ENCODE peak calls at places on chromosome 11, in five cellular contexts. W is psoas muscle, S is GM23248, X is stomach, K is H9. O is an unnamed sample. For H3K4me1, the result is how much of the 10 kb centered on the place peaks cover.

GRCh38 chr11:112128483-112129121 is 35.3 kb downstream of the IL18 start:
- DNase-seq in S (peak), W (peak), K (no peak), X (peak), O (peak)

GRCh38 chr11:118202599-118203422 is 22.0 kb downstream of the JAML start:
- DNase-seq in S (no peak), K (no peak), W (no peak), X (peak), O (no peak)

GRCh38 chr11:45083544-45084087 is 62.8 kb upstream of the PRDM11 start:
- DNase-seq in W (no peak), X (no peak), S (no peak), K (peak), O (no peak)

GRCh38 chr11:68226421-68226820 is 13.3 kb upstream of the KMT5B start:
- DNase-seq in S (no peak), W (no peak), K (no peak), X (no peak), O (no peak)

GRCh38 chr11:75547617-75548054 is 14.4 kb upstream of the SERPINH1 start:
- DNase-seq in S (peak), K (peak), X (peak), W (peak), O (peak)

GRCh38 chr11:16252373-16252772 is 104.0 kb downstream of the SOX6 start:
- DNase-seq in W (no peak), X (no peak), S (peak), K (peak), O (no peak)

GRCh38 chr11:102813484-102813883 is 15.5 kb upstream of the MMP1 start:
- DNase-seq in S (no peak), K (no peak), X (no peak), W (no peak), O (no peak)

GRCh38 chr11:12088531-12088930 is 21.9 kb upstream of the MICAL2 start:
- DNase-seq in W (no peak), X (no peak), K (no peak), S (no peak), O (no peak)

GRCh38 chr11:32427616-32427934 is 7.8 kb downstream of the WT1 start:
- DNase-seq in K (no peak), S (no peak), W (no peak), X (no peak), O (no peak)

GRCh38 chr11:1467270-1467669 is 19.3 kb downstream of the MOB2 start:
- DNase-seq in X (no peak), S (no peak), K (no peak), W (no peak), O (no peak)

GRCh38 chr11:76652989-76653673 is 17.4 kb downstream of the LRRC32 start:
- DNase-seq in K (peak), S (no peak), X (peak), W (no peak), O (no peak)
- H3K4me1 ChIP-seq in K (under half), S (under half), X (under half), W (under half), O (under half)

GRCh38 chr11:64248578-64248977 is 1.8 kb upstream of the PPP1R14B start:
- DNase-seq in W (no peak), X (no peak), S (no peak), K (peak), O (no peak)
- H3K4me1 ChIP-seq in W (under half), X (half or more), S (under half), K (under half), O (under half)

DNA sequence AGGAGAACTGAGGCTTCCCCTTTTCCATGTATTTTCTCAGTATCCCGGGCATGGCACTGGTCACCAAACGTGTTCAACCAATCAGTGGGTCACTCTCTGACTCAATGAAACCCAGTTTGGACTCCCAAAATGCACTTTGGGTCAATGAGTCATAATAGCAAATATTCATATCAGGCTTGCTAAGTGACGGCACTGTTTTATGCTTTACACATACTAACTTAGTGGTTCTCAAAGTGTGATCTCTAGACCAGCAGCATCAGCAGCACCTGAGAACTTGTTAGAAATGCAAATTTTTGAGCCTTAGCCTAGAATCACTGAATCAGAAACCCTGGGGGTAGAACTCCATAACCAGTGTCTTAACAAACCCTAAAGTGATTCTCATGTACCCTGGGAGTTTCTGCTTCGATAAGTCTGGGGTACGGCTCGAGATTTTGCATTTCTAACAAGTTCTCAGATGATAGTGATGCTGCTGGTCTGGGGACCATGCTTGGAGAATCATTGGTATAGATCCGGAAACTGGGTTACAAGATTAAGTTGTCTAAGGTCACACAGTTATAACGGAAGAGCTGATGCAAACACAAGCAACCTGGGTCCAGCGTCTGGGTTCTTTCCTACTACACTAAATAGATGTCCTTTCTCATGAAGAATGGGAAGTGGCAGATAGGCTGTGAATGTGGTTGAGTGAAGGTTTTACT is 35.6 kb downstream of the ETS1 start:
- DNase-seq in S (no peak), W (no peak), X (no peak), K (no peak), O (no peak)
- H3K4me1 ChIP-seq in S (under half), W (under half), X (half or more), K (under half), O (under half)

GRCh38 chr11:61886643-61887042 is 4.7 kb downstream of the FADS3 start:
- DNase-seq in K (no peak), W (no peak), S (no peak), X (no peak), O (no peak)

GRCh38 chr11:61888043-61888442 is 3.3 kb downstream of the FADS3 start:
- DNase-seq in X (no peak), W (peak), K (no peak), S (peak), O (peak)

GRCh38 chr11:61885166-61885778 is 6.1 kb downstream of the FADS3 start:
- DNase-seq in X (no peak), K (no peak), S (peak), W (no peak), O (no peak)

GRCh38 chr11:61883947-61884346 is 7.4 kb downstream of the FADS3 start:
- DNase-seq in X (no peak), K (no peak), S (no peak), W (no peak), O (no peak)

DNA sequence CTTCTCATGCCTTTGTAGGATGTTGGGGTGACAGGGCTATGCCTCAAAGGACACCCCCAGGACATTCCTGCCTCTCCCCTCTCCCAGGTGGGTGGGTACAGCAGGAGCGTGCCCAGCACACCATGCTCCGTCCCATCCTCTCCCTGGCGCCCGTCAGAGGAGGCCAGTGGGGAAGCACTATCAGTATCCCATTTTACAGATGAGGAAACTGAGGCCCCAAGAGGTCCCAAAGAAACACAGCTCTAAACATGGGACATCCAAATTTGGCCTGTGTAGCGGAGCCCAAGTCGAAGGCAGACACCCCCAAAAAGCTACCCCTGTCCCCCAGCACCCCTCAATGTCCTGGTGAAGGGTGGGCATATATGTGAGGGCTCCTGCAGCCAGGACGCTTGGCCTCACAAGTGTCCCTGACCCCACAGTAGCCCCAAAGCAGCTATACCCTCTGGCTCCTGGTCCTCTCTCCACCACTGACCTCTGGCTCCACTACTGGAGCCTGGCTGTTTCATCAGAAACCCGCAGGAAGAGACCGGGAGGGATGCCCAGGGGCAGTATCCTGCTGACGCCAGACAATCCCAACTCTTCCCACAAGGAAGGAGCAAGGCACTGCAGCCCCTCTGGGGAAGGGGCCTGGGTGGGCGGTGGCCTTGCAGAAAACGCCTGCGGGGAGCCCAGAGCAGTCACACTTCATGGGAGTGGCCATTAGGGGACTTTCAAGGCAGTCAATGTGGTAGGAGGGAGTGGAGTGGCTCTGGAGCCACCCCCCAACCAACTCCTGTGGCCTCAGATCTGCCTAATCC is 5.4 kb downstream of the FADS3 start:
- DNase-seq in S (no peak), K (no peak), W (no peak), X (no peak), O (no peak)
- H3K4me1 ChIP-seq in S (under half), K (under half), W (under half), X (under half), O (under half)

DNA sequence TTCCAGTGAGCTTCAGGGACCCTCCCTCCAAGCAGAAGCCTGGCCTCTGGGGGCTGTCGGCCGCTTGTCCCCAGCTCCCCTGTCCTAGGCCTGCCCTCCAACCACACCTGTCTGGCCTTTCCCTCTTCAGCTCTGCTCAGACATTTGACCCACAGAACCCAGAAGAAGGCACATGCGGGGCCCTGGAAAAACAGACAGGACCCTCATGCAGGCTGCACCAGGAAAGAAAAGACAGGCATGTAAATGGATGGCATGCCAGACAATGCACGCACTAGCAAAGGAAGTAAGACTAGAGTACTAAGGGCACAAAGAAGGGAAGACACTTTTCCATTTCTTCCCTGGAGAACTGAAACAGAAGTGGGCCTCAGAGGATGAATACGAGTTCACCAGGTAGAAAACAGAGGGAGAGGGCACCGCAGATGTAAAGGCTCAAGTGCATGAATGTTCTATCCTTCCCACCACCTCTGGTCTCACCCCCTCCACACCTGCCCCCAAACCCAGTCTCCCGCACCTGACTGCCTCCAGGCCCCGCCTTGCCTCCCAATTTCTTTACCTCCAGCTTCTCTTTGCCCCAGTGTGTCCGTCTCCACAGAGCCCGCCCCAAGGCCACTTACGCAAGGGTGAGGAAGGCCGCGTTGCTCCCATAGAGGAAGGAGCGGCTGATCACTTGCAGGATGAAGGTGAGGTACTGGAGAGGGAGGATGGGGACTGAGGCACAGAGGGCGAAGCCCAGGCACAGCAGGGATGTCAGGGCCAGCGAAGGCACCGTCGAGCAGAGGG is 17.4 kb downstream of the SLC43A3 start:
- DNase-seq in K (no peak), X (no peak), W (no peak), S (no peak), O (no peak)
- H3K4me1 ChIP-seq in K (under half), X (under half), W (under half), S (under half), O (under half)

O was measured in right cardiac atrium.